ENCODE peak calls at places on chromosomes 7 and 10, in four cellular contexts. H, D, S and G are unnamed samples.

GRCh38 chr7:3494890-3495289 is 193.8 kb downstream of the SDK1 start:
- DNase-seq in H (no peak), S (no peak), D (no peak), G (no peak)

GRCh38 chr10:124249196-124249595 is 155.8 kb upstream of the CHST15 start:
- DNase-seq in H (no peak), S (no peak), D (no peak), G (no peak)

GRCh38 chr7:141477866-141478265 is 73.3 kb upstream of the AGK start:
- DNase-seq in H (no peak), S (no peak), D (no peak), G (no peak)

GRCh38 chr10:60454336-60454735 is 64.7 kb upstream of the ANK3 start:
- DNase-seq in S (peak; percentile 7), H (no peak), D (no peak), G (no peak)

GRCh38 chr7:134452419-134452827 is 6.5 kb downstream of the AKR1B1 start:
- DNase-seq in D (no peak), S (no peak), H (no peak), G (no peak)

GRCh38 chr10:86344281-86344680 is 22.3 kb downstream of the GRID1 start:
- DNase-seq in S (no peak), D (no peak), H (no peak), G (no peak)

GRCh38 chr7:112990619-112991018 is 96.0 kb downstream of the GPR85 start:
- DNase-seq in H (no peak), D (no peak), S (no peak), G (no peak)

GRCh38 chr7:116777613-116778380 is 84.6 kb upstream of the CAPZA2 start:
- DNase-seq in S (no peak), H (no peak), D (no peak), G (no peak)

GRCh38 chr7:17403996-17404395 is 105.5 kb downstream of the AHR start:
- DNase-seq in D (no peak), S (no peak), H (no peak), G (no peak)

GRCh38 chr7:131861620-131862346 is 305.4 kb upstream of the PODXL start:
- DNase-seq in S (no peak), H (no peak), D (no peak), G (no peak)

GRCh38 chr10:84706875-84707274 is 378.5 kb downstream of the CCSER2 start:
- DNase-seq in D (no peak), H (peak; percentile 39), S (no peak), G (no peak)

GRCh38 chr7:123724725-123725381 is 23.9 kb downstream of the WASL start:
- DNase-seq in H (no peak), D (no peak), S (no peak), G (no peak)

GRCh38 chr10:123642293-123642692 is 23.9 kb upstream of the GPR26 start:
- DNase-seq in D (no peak), H (no peak), S (no peak), G (no peak)

GRCh38 chr10:78800535-78801320 is 268.0 kb upstream of the ZMIZ1 start:
- DNase-seq in S (no peak), H (no peak), D (no peak), G (peak; percentile 27)

GRCh38 chr7:102216573-102217314 is 69.9 kb upstream of the SH2B2 start:
- DNase-seq in H (no peak), S (no peak), D (no peak), G (no peak)

GRCh38 chr10:114911052-114911697 is 26.8 kb upstream of the TRUB1 start:
- DNase-seq in H (no peak), D (no peak), S (no peak), G (no peak)

GRCh38 chr7:119197172-119197871 is 972.8 kb downstream of the ANKRD7 start:
- DNase-seq in S (no peak), D (no peak), H (no peak), G (no peak)

GRCh38 chr10:100132427-100132826 is 50.8 kb upstream of the CPN1 start:
- DNase-seq in S (no peak), D (no peak), H (no peak), G (no peak)

GRCh38 chr7:101239191-101239950 is 1.8 kb upstream of the CLDN15 start:
- DNase-seq in D (no peak), S (no peak), H (no peak), G (no peak)

GRCh38 chr10:110915035-110915434 is 3.9 kb downstream of the BBIP1 start:
- DNase-seq in D (no peak), H (no peak), S (no peak), G (no peak)

GRCh38 chr10:124534231-124534798 is 72.7 kb downstream of the LHPP start:
- DNase-seq in S (peak; percentile 50), H (no peak), D (peak; percentile 74), G (no peak)

GRCh38 chr7:130918129-130919052 is 184.4 kb upstream of the KLF14 start:
- DNase-seq in D (no peak), H (no peak), S (no peak), G (no peak)

GRCh38 chr10:118873080-118873737 is 118.4 kb upstream of the CACUL1 start:
- DNase-seq in D (no peak), S (no peak), H (no peak), G (no peak)

GRCh38 chr7:156665101-156665500 is 24.5 kb downstream of the RNF32 start:
- DNase-seq in H (no peak), S (no peak), D (no peak), G (no peak)

GRCh38 chr7:115868369-115868768 is 162.2 kb downstream of the TFEC start:
- DNase-seq in S (no peak), H (no peak), D (no peak), G (no peak)

GRCh38 chr10:74589226-74589673 is 237.2 kb upstream of the KAT6B start:
- DNase-seq in D (peak; percentile 87), H (peak; percentile 74), S (peak; percentile 14), G (peak; percentile 60)

GRCh38 chr7:30752484-30752883 is 549 bp downstream of the INMT start:
- DNase-seq in D (no peak), S (no peak), H (no peak), G (no peak)

GRCh38 chr7:26178272-26178960 is 22.1 kb downstream of the HNRNPA2B1 start:
- DNase-seq in D (no peak), H (no peak), S (no peak), G (no peak)

GRCh38 chr10:126917375-126917774 is 12.1 kb downstream of the DOCK1 start:
- DNase-seq in S (no peak), H (no peak), D (no peak), G (no peak)

GRCh38 chr7:135253851-135254815 is 20.5 kb downstream of the STRA8 start:
- DNase-seq in D (peak; percentile 82), S (peak; percentile 12), H (peak; percentile 32), G (peak; percentile 60)

GRCh38 chr10:104080762-104081161 is 4.9 kb downstream of the COL17A1 start:
- DNase-seq in D (no peak), S (no peak), H (peak; percentile 50), G (no peak)

GRCh38 chr10:52755297-52756062 is 17.1 kb downstream of the MBL2 start:
- DNase-seq in H (peak; percentile 75), S (no peak), D (no peak), G (no peak)

GRCh38 chr10:103781329-103782061 is 73.9 kb downstream of the SH3PXD2A start:
- DNase-seq in D (peak; percentile 34), H (peak; percentile 52), S (no peak), G (no peak)

GRCh38 chr7:39051707-39052106 is 74.0 kb downstream of the POU6F2 start:
- DNase-seq in D (no peak), S (no peak), H (no peak), G (no peak)

GRCh38 chr7:81470724-81471379 is 299.0 kb downstream of the HGF start:
- DNase-seq in D (no peak), S (no peak), H (no peak), G (no peak)

GRCh38 chr7:157090485-157091165 is 48.1 kb upstream of the UBE3C start:
- DNase-seq in S (no peak), H (no peak), D (no peak), G (no peak)

GRCh38 chr7:105743351-105743812 is 133.0 kb downstream of the ATXN7L1 start:
- DNase-seq in H (no peak), D (no peak), S (no peak), G (no peak)

GRCh38 chr7:105734233-105734632 is 142.2 kb downstream of the ATXN7L1 start:
- DNase-seq in H (peak; percentile 24), D (no peak), S (no peak), G (no peak)

GRCh38 chr7:105741993-105742392 is 134.4 kb downstream of the ATXN7L1 start:
- DNase-seq in H (no peak), S (no peak), D (no peak), G (no peak)

GRCh38 chr7:105742787-105743186 is 133.6 kb downstream of the ATXN7L1 start:
- DNase-seq in D (no peak), S (no peak), H (no peak), G (no peak)

DNA sequence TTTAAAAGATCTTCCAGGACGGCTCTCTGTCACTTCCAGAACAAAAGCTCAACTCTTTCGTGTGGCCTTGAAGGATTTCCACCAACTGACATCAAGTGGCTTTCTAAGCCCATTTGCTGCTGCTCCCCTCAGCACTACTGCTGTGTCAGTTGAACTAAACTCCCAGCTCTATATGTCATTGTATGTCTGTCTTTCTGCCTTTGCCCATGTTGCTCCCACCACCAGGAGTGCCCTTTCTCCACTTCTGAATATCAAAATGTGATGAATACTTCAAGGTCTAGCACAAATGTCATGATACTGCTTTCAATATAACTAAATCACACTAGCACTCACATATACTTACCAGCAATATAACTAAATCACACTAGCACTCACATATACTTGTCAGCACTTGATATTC is 138.3 kb downstream of the ATXN7L1 start:
- DNase-seq in D (no peak), H (no peak), S (no peak), G (no peak)
- TF ChIP-seq CTCF in D (no peak), H (no peak), S (no peak), G (no peak)

GRCh38 chr10:79937661-79938226 is 11.2 kb downstream of the SFTPD start:
- DNase-seq in D (no peak), S (peak; percentile 2), H (no peak), G (no peak)
- TF ChIP-seq CTCF in D (no peak), S (no peak), H (no peak), G (no peak)

GRCh38 chr7:33459340-33459751 is 330.0 kb downstream of the BBS9 start:
- DNase-seq in S (peak; percentile 33), H (peak; percentile 46), D (no peak), G (no peak)
- TF ChIP-seq CTCF in S (peak; percentile 26), H (peak; percentile 49), D (peak; percentile 55), G (peak; percentile 31)

GRCh38 chr10:782751-783648 is 93.5 kb upstream of the DIP2C start:
- DNase-seq in S (no peak), D (peak; percentile 47), H (no peak), G (no peak)

GRCh38 chr10:785539-786214 is 96.2 kb upstream of the DIP2C start:
- DNase-seq in D (peak; percentile 45), S (no peak), H (no peak), G (no peak)

GRCh38 chr10:786666-787512 is 97.4 kb upstream of the DIP2C start:
- DNase-seq in S (no peak), D (peak; percentile 51), H (no peak), G (peak; percentile 3)

GRCh38 chr10:784377-784758 is 94.9 kb upstream of the DIP2C start:
- DNase-seq in H (peak; percentile 62), D (peak; percentile 56), S (no peak), G (no peak)

GRCh38 chr10:784759-785538 is 95.5 kb upstream of the DIP2C start:
- DNase-seq in S (peak; percentile 46), H (peak; percentile 86), D (peak; percentile 88), G (peak; percentile 43)
- TF ChIP-seq CTCF in S (no peak), H (peak; percentile 33), D (no peak), G (no peak)